ENCODE peak calls at places on chromosomes 11 and 22, in six cellular contexts. One of them, this sample, is unnamed.

GRCh38 chr22:44107341-44107740 is 73.4 kb upstream of the PARVG start:
- DNase-seq in dorsolateral prefrontal cortex: no peak
- DNase-seq in D721Med: no peak
- DNase-seq in fibroblast of lung: no peak
- DNase-seq in Peyer's patch: no peak
- DNase-seq in mesothelial cell of epicardium: no peak
- DNase-seq in this sample: no peak

GRCh38 chr11:85752890-85753581 is 57.9 kb downstream of the SYTL2 start:
- DNase-seq in Peyer's patch: no peak
- DNase-seq in D721Med: no peak
- DNase-seq in mesothelial cell of epicardium: no peak
- DNase-seq in fibroblast of lung: no peak
- DNase-seq in dorsolateral prefrontal cortex: no peak
- DNase-seq in this sample: peak

GRCh38 chr11:27496461-27496860 is 10.1 kb downstream of the LIN7C start:
- DNase-seq in D721Med: no peak
- DNase-seq in fibroblast of lung: peak
- DNase-seq in dorsolateral prefrontal cortex: no peak
- DNase-seq in mesothelial cell of epicardium: no peak
- DNase-seq in Peyer's patch: no peak
- DNase-seq in this sample: no peak

GRCh38 chr22:29813563-29813962 is 24.5 kb downstream of the ASCC2 start:
- DNase-seq in Peyer's patch: no peak
- DNase-seq in D721Med: no peak
- DNase-seq in mesothelial cell of epicardium: no peak
- DNase-seq in fibroblast of lung: peak
- DNase-seq in dorsolateral prefrontal cortex: no peak
- DNase-seq in this sample: no peak

GRCh38 chr22:30178180-30179126 is 68.1 kb downstream of the LIF start:
- DNase-seq in fibroblast of lung: no peak
- DNase-seq in D721Med: no peak
- DNase-seq in mesothelial cell of epicardium: no peak
- DNase-seq in dorsolateral prefrontal cortex: no peak
- DNase-seq in Peyer's patch: no peak
- DNase-seq in this sample: no peak

GRCh38 chr22:34111210-34111824 is 191.0 kb upstream of the LARGE1 start:
- DNase-seq in fibroblast of lung: peak
- DNase-seq in dorsolateral prefrontal cortex: no peak
- DNase-seq in Peyer's patch: no peak
- DNase-seq in mesothelial cell of epicardium: peak
- DNase-seq in D721Med: no peak
- DNase-seq in this sample: no peak

GRCh38 chr11:124884869-124885479 is 12.7 kb downstream of the ROBO4 start:
- DNase-seq in Peyer's patch: no peak
- DNase-seq in dorsolateral prefrontal cortex: no peak
- DNase-seq in fibroblast of lung: no peak
- DNase-seq in D721Med: peak
- DNase-seq in mesothelial cell of epicardium: no peak
- DNase-seq in this sample: no peak

GRCh38 chr11:1880746-1881441 is 10.8 kb downstream of the PRR33 start:
- DNase-seq in mesothelial cell of epicardium: no peak
- DNase-seq in fibroblast of lung: no peak
- DNase-seq in dorsolateral prefrontal cortex: peak
- DNase-seq in Peyer's patch: no peak
- DNase-seq in D721Med: no peak
- DNase-seq in this sample: peak

GRCh38 chr11:102552447-102553200 is 22.1 kb upstream of the MMP7 start:
- DNase-seq in D721Med: no peak
- DNase-seq in dorsolateral prefrontal cortex: no peak
- DNase-seq in fibroblast of lung: no peak
- DNase-seq in mesothelial cell of epicardium: no peak
- DNase-seq in Peyer's patch: no peak
- DNase-seq in this sample: no peak

GRCh38 chr11:126585388-126586302 is 230.2 kb downstream of the ST3GAL4 start:
- DNase-seq in Peyer's patch: no peak
- DNase-seq in fibroblast of lung: peak
- DNase-seq in D721Med: no peak
- DNase-seq in mesothelial cell of epicardium: peak
- DNase-seq in dorsolateral prefrontal cortex: no peak
- DNase-seq in this sample: no peak

GRCh38 chr11:32333335-32333991 is 101.9 kb downstream of the WT1 start:
- DNase-seq in fibroblast of lung: peak
- DNase-seq in mesothelial cell of epicardium: peak
- DNase-seq in dorsolateral prefrontal cortex: no peak
- DNase-seq in D721Med: no peak
- DNase-seq in Peyer's patch: no peak
- DNase-seq in this sample: no peak

GRCh38 chr22:22109693-22110466 is 127.3 kb upstream of the TOP3B start:
- DNase-seq in dorsolateral prefrontal cortex: no peak
- DNase-seq in D721Med: no peak
- DNase-seq in mesothelial cell of epicardium: no peak
- DNase-seq in fibroblast of lung: no peak
- DNase-seq in Peyer's patch: no peak
- DNase-seq in this sample: no peak

GRCh38 chr11:90805172-90805571 is 582.3 kb upstream of the CHORDC1 start:
- DNase-seq in D721Med: no peak
- DNase-seq in Peyer's patch: no peak
- DNase-seq in fibroblast of lung: no peak
- DNase-seq in mesothelial cell of epicardium: no peak
- DNase-seq in dorsolateral prefrontal cortex: no peak
- DNase-seq in this sample: no peak

GRCh38 chr11:69241844-69242582 is 51.9 kb upstream of the MYEOV start:
- DNase-seq in D721Med: no peak
- DNase-seq in Peyer's patch: no peak
- DNase-seq in fibroblast of lung: peak
- DNase-seq in dorsolateral prefrontal cortex: no peak
- DNase-seq in mesothelial cell of epicardium: no peak
- DNase-seq in this sample: no peak

GRCh38 chr22:22716136-22716535 is 71.7 kb downstream of the GGTLC2 start:
- DNase-seq in mesothelial cell of epicardium: no peak
- DNase-seq in D721Med: no peak
- DNase-seq in Peyer's patch: no peak
- DNase-seq in fibroblast of lung: no peak
- DNase-seq in dorsolateral prefrontal cortex: no peak
- DNase-seq in this sample: no peak

GRCh38 chr11:104254347-104254746 is 90.4 kb upstream of the PDGFD start:
- DNase-seq in mesothelial cell of epicardium: no peak
- DNase-seq in Peyer's patch: no peak
- DNase-seq in D721Med: no peak
- DNase-seq in dorsolateral prefrontal cortex: no peak
- DNase-seq in fibroblast of lung: peak
- DNase-seq in this sample: no peak

GRCh38 chr11:119055901-119056300 is 1.1 kb downstream of the HYOU1 start:
- DNase-seq in D721Med: no peak
- DNase-seq in mesothelial cell of epicardium: no peak
- DNase-seq in dorsolateral prefrontal cortex: no peak
- DNase-seq in Peyer's patch: no peak
- DNase-seq in fibroblast of lung: peak
- DNase-seq in this sample: no peak

GRCh38 chr11:94128746-94129504 is at the start of gene PANX1:
- DNase-seq in fibroblast of lung: peak
- DNase-seq in Peyer's patch: peak
- DNase-seq in D721Med: peak
- DNase-seq in mesothelial cell of epicardium: peak
- DNase-seq in dorsolateral prefrontal cortex: peak
- DNase-seq in this sample: peak

GRCh38 chr11:115112779-115113178 is 391.4 kb downstream of the CADM1 start:
- DNase-seq in fibroblast of lung: no peak
- DNase-seq in dorsolateral prefrontal cortex: no peak
- DNase-seq in D721Med: no peak
- DNase-seq in mesothelial cell of epicardium: no peak
- DNase-seq in Peyer's patch: no peak
- DNase-seq in this sample: no peak

GRCh38 chr11:3124821-3125220 is 40.3 kb downstream of the OSBPL5 start:
- DNase-seq in dorsolateral prefrontal cortex: peak
- DNase-seq in mesothelial cell of epicardium: no peak
- DNase-seq in D721Med: no peak
- DNase-seq in Peyer's patch: no peak
- DNase-seq in fibroblast of lung: no peak
- DNase-seq in this sample: no peak

GRCh38 chr22:23215294-23216204 is 35.2 kb downstream of the BCR start:
- DNase-seq in dorsolateral prefrontal cortex: no peak
- DNase-seq in D721Med: no peak
- DNase-seq in mesothelial cell of epicardium: no peak
- DNase-seq in Peyer's patch: peak
- DNase-seq in fibroblast of lung: no peak
- DNase-seq in this sample: no peak

GRCh38 chr22:30298005-30298701 is 8.8 kb upstream of the CASTOR1 start:
- DNase-seq in D721Med: no peak
- DNase-seq in fibroblast of lung: no peak
- DNase-seq in dorsolateral prefrontal cortex: no peak
- DNase-seq in mesothelial cell of epicardium: no peak
- DNase-seq in Peyer's patch: no peak
- DNase-seq in this sample: no peak

GRCh38 chr11:112961146-112961668 is at the start of gene NCAM1:
- DNase-seq in fibroblast of lung: peak
- DNase-seq in Peyer's patch: peak
- DNase-seq in dorsolateral prefrontal cortex: peak
- DNase-seq in mesothelial cell of epicardium: peak
- DNase-seq in D721Med: peak
- DNase-seq in this sample: peak

GRCh38 chr11:45616802-45617549 is 48.4 kb downstream of the CHST1 start:
- DNase-seq in dorsolateral prefrontal cortex: no peak
- DNase-seq in D721Med: no peak
- DNase-seq in mesothelial cell of epicardium: no peak
- DNase-seq in fibroblast of lung: no peak
- DNase-seq in Peyer's patch: no peak
- DNase-seq in this sample: no peak

GRCh38 chr11:69202511-69203221 is 46.9 kb downstream of the SMIM38 start:
- DNase-seq in mesothelial cell of epicardium: no peak
- DNase-seq in D721Med: no peak
- DNase-seq in Peyer's patch: no peak
- DNase-seq in fibroblast of lung: no peak
- DNase-seq in dorsolateral prefrontal cortex: no peak
- DNase-seq in this sample: no peak

GRCh38 chr11:61545341-61545740 is 35.5 kb downstream of the SYT7 start:
- DNase-seq in fibroblast of lung: no peak
- DNase-seq in Peyer's patch: no peak
- DNase-seq in D721Med: peak
- DNase-seq in dorsolateral prefrontal cortex: no peak
- DNase-seq in mesothelial cell of epicardium: no peak
- DNase-seq in this sample: no peak
- TF ChIP-seq CTCF in fibroblast of lung: peak
- TF ChIP-seq CTCF in Peyer's patch: no peak
- TF ChIP-seq CTCF in D721Med: peak
- TF ChIP-seq CTCF in dorsolateral prefrontal cortex: no peak
- TF ChIP-seq CTCF in mesothelial cell of epicardium: no peak
- TF ChIP-seq CTCF in this sample: no peak

GRCh38 chr11:117509543-117509942 is 181.9 kb downstream of the CEP164 start:
- DNase-seq in D721Med: no peak
- DNase-seq in Peyer's patch: no peak
- DNase-seq in fibroblast of lung: no peak
- DNase-seq in mesothelial cell of epicardium: no peak
- DNase-seq in dorsolateral prefrontal cortex: no peak
- DNase-seq in this sample: no peak
- TF ChIP-seq CTCF in D721Med: no peak
- TF ChIP-seq CTCF in Peyer's patch: no peak
- TF ChIP-seq CTCF in fibroblast of lung: no peak
- TF ChIP-seq CTCF in mesothelial cell of epicardium: no peak
- TF ChIP-seq CTCF in dorsolateral prefrontal cortex: no peak
- TF ChIP-seq CTCF in this sample: no peak

DNA sequence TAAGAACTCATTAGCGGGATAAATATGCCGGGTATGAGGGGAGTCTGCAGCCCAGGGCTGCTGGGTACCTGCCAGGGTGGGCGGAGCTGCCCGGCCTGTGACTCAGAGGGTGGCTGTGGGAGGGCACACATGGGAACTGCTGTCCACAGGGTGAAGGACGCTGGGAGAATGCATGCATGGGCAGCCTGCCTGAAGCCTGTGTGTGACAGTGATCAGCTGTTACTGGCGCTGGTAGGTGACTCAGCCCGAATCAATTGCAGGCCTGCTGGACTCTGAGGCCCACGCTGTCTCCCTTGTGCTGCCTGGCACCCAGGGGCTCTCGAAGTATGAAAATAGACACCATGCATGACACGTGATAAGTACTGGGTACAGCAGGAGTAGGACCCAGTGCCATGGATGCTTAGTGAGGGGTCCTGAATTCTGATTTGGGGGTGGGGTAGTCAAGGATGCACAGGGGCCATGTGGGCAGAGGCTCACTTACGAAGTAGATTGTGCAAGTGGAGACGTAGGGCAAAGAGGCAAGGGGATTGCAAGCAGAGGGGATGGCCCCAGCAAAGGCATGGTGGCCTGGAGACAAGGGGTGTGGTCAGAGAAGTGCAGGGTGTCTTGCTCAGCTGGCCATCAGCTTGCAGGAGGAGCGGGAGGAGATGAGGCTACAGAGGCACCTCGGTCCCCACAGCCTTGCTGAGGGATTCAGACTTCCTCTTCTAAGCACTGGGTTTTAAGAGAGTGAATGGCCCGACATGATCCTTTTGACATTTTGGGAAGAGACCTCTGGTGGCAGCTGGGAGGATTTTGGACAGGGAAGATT is 36.5 kb downstream of the GRIK4 start:
- DNase-seq in mesothelial cell of epicardium: peak
- DNase-seq in dorsolateral prefrontal cortex: peak
- DNase-seq in Peyer's patch: peak
- DNase-seq in D721Med: no peak
- DNase-seq in fibroblast of lung: peak
- DNase-seq in this sample: no peak
- TF ChIP-seq CTCF in mesothelial cell of epicardium: no peak
- TF ChIP-seq CTCF in dorsolateral prefrontal cortex: peak
- TF ChIP-seq CTCF in Peyer's patch: no peak
- TF ChIP-seq CTCF in D721Med: peak
- TF ChIP-seq CTCF in fibroblast of lung: no peak
- TF ChIP-seq CTCF in this sample: no peak

GRCh38 chr11:77379253-77379652 is 77.8 kb upstream of the GDPD4 start:
- DNase-seq in D721Med: no peak
- DNase-seq in fibroblast of lung: no peak
- DNase-seq in Peyer's patch: no peak
- DNase-seq in mesothelial cell of epicardium: no peak
- DNase-seq in dorsolateral prefrontal cortex: no peak
- DNase-seq in this sample: no peak
- TF ChIP-seq CTCF in D721Med: no peak
- TF ChIP-seq CTCF in fibroblast of lung: no peak
- TF ChIP-seq CTCF in Peyer's patch: no peak
- TF ChIP-seq CTCF in mesothelial cell of epicardium: no peak
- TF ChIP-seq CTCF in dorsolateral prefrontal cortex: no peak
- TF ChIP-seq CTCF in this sample: no peak

DNA sequence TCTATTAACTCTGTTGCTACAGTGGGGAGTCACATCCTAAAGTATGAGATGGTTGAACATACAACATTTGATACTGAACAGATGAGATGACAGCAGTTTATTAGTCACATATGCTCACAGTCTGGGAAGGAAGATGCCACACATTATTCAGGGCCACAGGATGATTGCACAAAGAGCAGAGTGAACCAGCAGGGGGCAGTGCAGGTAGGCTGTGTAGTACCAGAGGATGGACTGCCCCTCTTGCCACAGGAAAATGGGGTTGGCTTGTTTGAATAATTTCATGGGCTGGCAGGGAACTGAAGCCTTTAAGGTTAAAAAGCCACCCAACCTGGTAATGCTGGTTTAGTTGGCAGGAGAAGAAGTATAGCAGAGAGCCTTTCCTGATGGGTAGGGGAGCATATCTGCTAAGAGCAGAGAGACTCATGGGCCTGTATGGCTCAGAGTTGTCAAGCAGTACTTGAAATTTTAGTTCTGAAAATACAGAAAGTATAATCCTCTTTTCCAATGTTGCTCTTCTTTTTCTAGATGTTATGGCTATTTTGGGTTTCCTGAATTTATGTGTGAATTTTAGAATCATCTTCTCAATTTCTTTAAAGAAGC is 180.4 kb upstream of the B3GAT1 start:
- DNase-seq in mesothelial cell of epicardium: peak
- DNase-seq in Peyer's patch: peak
- DNase-seq in fibroblast of lung: no peak
- DNase-seq in dorsolateral prefrontal cortex: no peak
- DNase-seq in D721Med: no peak
- DNase-seq in this sample: peak
- TF ChIP-seq CTCF in mesothelial cell of epicardium: peak
- TF ChIP-seq CTCF in Peyer's patch: no peak
- TF ChIP-seq CTCF in fibroblast of lung: no peak
- TF ChIP-seq CTCF in dorsolateral prefrontal cortex: no peak
- TF ChIP-seq CTCF in D721Med: peak
- TF ChIP-seq CTCF in this sample: peak

This sample was measured in natural killer cell.